ENCODE peak calls at places on chromosomes 4 and X, in six cellular contexts. R is iPS-NIHi11, B is T follicular helper cell, X is transverse colon, H is anterior cingulate cortex, N is AG08395. E is an unnamed sample.

GRCh38 chrX:10310502-10310901 is 153.7 kb downstream of the CLCN4 start:
- DNase-seq in R (no peak), B (no peak), X (no peak), H (no peak), N (no peak), E (no peak)

GRCh38 chr4:84971319-84971932 is 4.9 kb upstream of the WDFY3 start:
- DNase-seq in R (peak; percentile 32), B (no peak), X (no peak), H (no peak), N (peak; percentile 56), E (no peak)

GRCh38 chr4:181991374-181991773 is 251.8 kb upstream of the TENM3 start:
- DNase-seq in R (no peak), B (no peak), X (no peak), H (no peak), N (no peak), E (no peak)

GRCh38 chrX:2500091-2500680 is 590 bp downstream of the DHRSX start:
- DNase-seq in R (peak; percentile 79), B (no peak), X (peak; percentile 36), H (no peak), N (peak; percentile 72), E (peak; percentile 71)

GRCh38 chr4:40890764-40891163 is 141.0 kb downstream of the NSUN7 start:
- DNase-seq in R (no peak), B (no peak), X (no peak), H (no peak), N (no peak), E (no peak)

GRCh38 chr4:139514382-139515059 is 41.5 kb downstream of the SETD7 start:
- DNase-seq in R (no peak), B (no peak), X (no peak), H (no peak), N (no peak), E (no peak)

GRCh38 chrX:331145-331771 is 12.7 kb upstream of the GTPBP6 start:
- DNase-seq in R (peak; percentile 59), B (no peak), X (no peak), H (no peak), N (peak; percentile 54), E (no peak)

GRCh38 chrX:23953908-23954269 is 46.1 kb downstream of the CXorf58 start:
- DNase-seq in R (no peak), B (no peak), X (no peak), H (no peak), N (no peak), E (no peak)

GRCh38 chr4:90995996-90996395 is 868.8 kb downstream of the CCSER1 start:
- DNase-seq in R (no peak), B (no peak), X (no peak), H (no peak), N (no peak), E (no peak)

GRCh38 chrX:11381464-11381863 is 88.3 kb downstream of the AMELX start:
- DNase-seq in R (peak; percentile 26), B (no peak), X (peak; percentile 17), H (no peak), N (peak; percentile 23), E (peak; percentile 27)

GRCh38 chr4:26263165-26263564 is 57.6 kb upstream of the RBPJ start:
- DNase-seq in R (peak; percentile 73), B (no peak), X (no peak), H (no peak), N (no peak), E (no peak)

E was measured in Peyer's patch.